ENCODE peak calls at places on chromosomes 3 and 15, in four cellular contexts. One of them, this sample, is unnamed.

GRCh38 chr3:134709563-134710312 is 58.9 kb upstream of the KY start:
- DNase-seq in RWPE1: no peak
- DNase-seq in effector memory CD4-positive, alpha-beta T cell: no peak
- DNase-seq in CD4-positive, alpha-beta T cell: no peak
- DNase-seq in this sample: no peak

GRCh38 chr15:57415559-57415958 is 39.3 kb downstream of the CGNL1 start:
- DNase-seq in RWPE1: no peak
- DNase-seq in effector memory CD4-positive, alpha-beta T cell: no peak
- DNase-seq in CD4-positive, alpha-beta T cell: no peak
- DNase-seq in this sample: no peak

GRCh38 chr3:108319428-108320053 is 23.2 kb downstream of the HHLA2 start:
- DNase-seq in RWPE1: no peak
- DNase-seq in effector memory CD4-positive, alpha-beta T cell: no peak
- DNase-seq in CD4-positive, alpha-beta T cell: no peak
- DNase-seq in this sample: no peak

GRCh38 chr15:67831363-67831762 is 6.1 kb downstream of the SKOR1 start:
- DNase-seq in RWPE1: no peak
- DNase-seq in effector memory CD4-positive, alpha-beta T cell: no peak
- DNase-seq in CD4-positive, alpha-beta T cell: no peak
- DNase-seq in this sample: no peak

GRCh38 chr3:20739814-20740213 is 553.8 kb upstream of the SGO1 start:
- DNase-seq in RWPE1: no peak
- DNase-seq in effector memory CD4-positive, alpha-beta T cell: no peak
- DNase-seq in CD4-positive, alpha-beta T cell: no peak
- DNase-seq in this sample: no peak

GRCh38 chr3:86147119-86147518 is 843.8 kb downstream of the VGLL3 start:
- DNase-seq in RWPE1: no peak
- DNase-seq in effector memory CD4-positive, alpha-beta T cell: no peak
- DNase-seq in CD4-positive, alpha-beta T cell: no peak
- DNase-seq in this sample: no peak

GRCh38 chr15:41506796-41507341 is 6.8 kb downstream of the LTK start:
- DNase-seq in RWPE1: no peak
- DNase-seq in effector memory CD4-positive, alpha-beta T cell: no peak
- DNase-seq in CD4-positive, alpha-beta T cell: no peak
- DNase-seq in this sample: no peak

GRCh38 chr3:171765511-171765887 is 44.8 kb downstream of the PLD1 start:
- DNase-seq in RWPE1: no peak
- DNase-seq in effector memory CD4-positive, alpha-beta T cell: no peak
- DNase-seq in CD4-positive, alpha-beta T cell: no peak
- DNase-seq in this sample: no peak

GRCh38 chr15:52054381-52054780 is 35.4 kb downstream of the MAPK6 start:
- DNase-seq in RWPE1: no peak
- DNase-seq in effector memory CD4-positive, alpha-beta T cell: no peak
- DNase-seq in CD4-positive, alpha-beta T cell: no peak
- DNase-seq in this sample: no peak

GRCh38 chr15:97955040-97955439 is 5.5 kb upstream of the ARRDC4 start:
- DNase-seq in RWPE1: no peak
- DNase-seq in effector memory CD4-positive, alpha-beta T cell: no peak
- DNase-seq in CD4-positive, alpha-beta T cell: no peak
- DNase-seq in this sample: no peak

GRCh38 chr3:63617391-63617790 is 35.1 kb upstream of the SNTN start:
- DNase-seq in RWPE1: no peak
- DNase-seq in effector memory CD4-positive, alpha-beta T cell: no peak
- DNase-seq in CD4-positive, alpha-beta T cell: no peak
- DNase-seq in this sample: no peak

GRCh38 chr3:48247401-48247807 is 6.5 kb downstream of the ZNF589 start:
- DNase-seq in RWPE1: peak; percentile 6
- DNase-seq in effector memory CD4-positive, alpha-beta T cell: no peak
- DNase-seq in CD4-positive, alpha-beta T cell: no peak
- DNase-seq in this sample: no peak

GRCh38 chr3:14096742-14097141 is 27.9 kb downstream of the CHCHD4 start:
- DNase-seq in RWPE1: no peak
- DNase-seq in effector memory CD4-positive, alpha-beta T cell: no peak
- DNase-seq in CD4-positive, alpha-beta T cell: no peak
- DNase-seq in this sample: no peak